ENCODE peak calls at places on chromosomes 6 and 20, in four cellular contexts. One of them, this sample, is unnamed.
A peak's percentile ranks its signal among the peaks of the same experiment; 100 is the strongest.

GRCh38 chr6:133894795-133895401 is 6.0 kb downstream of the TCF21 start:
- DNase-seq in pancreas: no peak
- DNase-seq in uterus: peak; percentile 56
- DNase-seq in HCT116: no peak
- DNase-seq in this sample: peak; percentile 33

GRCh38 chr6:127267742-127268588 is 1.3 kb downstream of the RNF146 start:
- DNase-seq in uterus: no peak
- DNase-seq in pancreas: no peak
- DNase-seq in HCT116: no peak
- DNase-seq in this sample: peak; percentile 5

GRCh38 chr20:24134284-24134683 is 145.7 kb upstream of the GGTLC1 start:
- DNase-seq in uterus: no peak
- DNase-seq in HCT116: no peak
- DNase-seq in pancreas: no peak
- DNase-seq in this sample: no peak

GRCh38 chr6:163416640-163417253 is 2.2 kb downstream of the QKI start:
- DNase-seq in uterus: peak; percentile 70
- DNase-seq in HCT116: peak; percentile 33
- DNase-seq in pancreas: peak; percentile 61
- DNase-seq in this sample: no peak

GRCh38 chr6:36769676-36770499 is 69.4 kb downstream of the CPNE5 start:
- DNase-seq in HCT116: no peak
- DNase-seq in pancreas: no peak
- DNase-seq in uterus: no peak
- DNase-seq in this sample: no peak

GRCh38 chr6:31619805-31620585 is 520 bp upstream of the PRRC2A start:
- DNase-seq in pancreas: peak; percentile 98
- DNase-seq in HCT116: peak; percentile 98
- DNase-seq in uterus: peak; percentile 99
- DNase-seq in this sample: peak; percentile 97

GRCh38 chr6:41798901-41799300 is 11.4 kb downstream of the TOMM6 start:
- DNase-seq in HCT116: no peak
- DNase-seq in uterus: no peak
- DNase-seq in pancreas: no peak
- DNase-seq in this sample: no peak

GRCh38 chr6:4338884-4339283 is 203.5 kb upstream of the ECI2 start:
- DNase-seq in uterus: no peak
- DNase-seq in HCT116: no peak
- DNase-seq in pancreas: no peak
- DNase-seq in this sample: no peak

GRCh38 chr6:146352163-146352562 is 191.5 kb upstream of the RAB32 start:
- DNase-seq in HCT116: no peak
- DNase-seq in pancreas: no peak
- DNase-seq in uterus: no peak
- DNase-seq in this sample: no peak

GRCh38 chr20:13158339-13158738 is 62.7 kb upstream of the ISM1 start:
- DNase-seq in HCT116: no peak
- DNase-seq in pancreas: no peak
- DNase-seq in uterus: peak; percentile 47
- DNase-seq in this sample: no peak

GRCh38 chr6:108165714-108166663 is at the start of gene NR2E1:
- DNase-seq in uterus: no peak
- DNase-seq in pancreas: no peak
- DNase-seq in HCT116: no peak
- DNase-seq in this sample: no peak

GRCh38 chr6:99330159-99330558 is 19.3 kb downstream of the FAXC start:
- DNase-seq in HCT116: peak; percentile 52
- DNase-seq in uterus: peak; percentile 30
- DNase-seq in pancreas: peak; percentile 27
- DNase-seq in this sample: peak; percentile 73

GRCh38 chr20:9306521-9306920 is 207.9 kb upstream of the LAMP5 start:
- DNase-seq in pancreas: no peak
- DNase-seq in uterus: no peak
- DNase-seq in HCT116: no peak
- DNase-seq in this sample: no peak

GRCh38 chr6:84762220-84762940 is 2.0 kb downstream of the TBX18 start:
- DNase-seq in uterus: no peak
- DNase-seq in pancreas: no peak
- DNase-seq in HCT116: no peak
- DNase-seq in this sample: no peak

DNA sequence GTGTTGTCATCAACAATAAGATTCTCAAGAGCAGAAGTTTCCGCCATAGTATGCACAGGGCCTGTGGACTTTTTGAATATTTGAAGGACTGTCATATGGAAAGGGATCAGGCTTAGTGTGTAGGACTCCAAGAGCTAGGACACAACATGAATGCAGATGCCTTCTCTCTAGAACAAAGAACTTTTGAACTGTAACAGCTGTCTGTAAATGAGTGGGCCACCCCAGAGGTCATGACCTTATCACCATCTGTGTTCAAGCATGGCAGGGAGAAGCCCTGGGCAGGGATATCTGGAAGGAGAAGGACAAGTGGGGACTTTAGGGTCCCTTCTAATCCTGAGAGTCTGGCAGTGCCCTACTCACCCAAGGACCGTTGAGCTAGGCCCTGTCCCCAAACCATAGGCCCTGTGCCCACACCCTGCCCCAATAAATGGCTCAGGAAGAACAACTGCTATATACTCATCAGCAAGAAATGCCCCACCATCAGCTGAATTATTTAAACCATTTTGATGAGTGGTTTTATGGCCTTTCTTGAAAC is 70.6 kb downstream of the MTHFD1L start:
- DNase-seq in uterus: no peak
- DNase-seq in HCT116: no peak
- DNase-seq in pancreas: no peak
- DNase-seq in this sample: no peak
- H3K9me3 ChIP-seq in uterus: no peaks in the 10 kb centered on the region
- H3K9me3 ChIP-seq in HCT116: no peaks in the 10 kb centered on the region
- H3K9me3 ChIP-seq in pancreas: no peaks in the 10 kb centered on the region
- H3K9me3 ChIP-seq in this sample: no peaks in the 10 kb centered on the region

GRCh38 chr6:39793528-39793927 is 1.4 kb downstream of the DAAM2 start:
- DNase-seq in HCT116: no peak
- DNase-seq in uterus: no peak
- DNase-seq in pancreas: no peak
- DNase-seq in this sample: no peak

GRCh38 chr6:39792501-39793450 is 600 bp downstream of the DAAM2 start:
- DNase-seq in uterus: peak; percentile 38
- DNase-seq in pancreas: no peak
- DNase-seq in HCT116: no peak
- DNase-seq in this sample: no peak

GRCh38 chr6:39791850-39792500 is at the start of gene DAAM2:
- DNase-seq in uterus: peak; percentile 68
- DNase-seq in HCT116: no peak
- DNase-seq in pancreas: peak; percentile 59
- DNase-seq in this sample: peak; percentile 44

GRCh38 chr6:39790772-39791171 is 1.4 kb upstream of the DAAM2 start:
- DNase-seq in pancreas: no peak
- DNase-seq in HCT116: no peak
- DNase-seq in uterus: no peak
- DNase-seq in this sample: no peak

GRCh38 chr6:39791311-39791710 is 865 bp upstream of the DAAM2 start:
- DNase-seq in pancreas: no peak
- DNase-seq in HCT116: no peak
- DNase-seq in uterus: no peak
- DNase-seq in this sample: no peak
- TF ChIP-seq CTCF in pancreas: no peak
- TF ChIP-seq CTCF in HCT116: no peak
- TF ChIP-seq CTCF in uterus: no peak
- TF ChIP-seq CTCF in this sample: no peak

GRCh38 chr6:19052219-19052618 is 665.1 kb downstream of the RNF144B start:
- DNase-seq in pancreas: no peak
- DNase-seq in uterus: no peak
- DNase-seq in HCT116: no peak
- DNase-seq in this sample: no peak
- H3K9me3 ChIP-seq in pancreas: no peaks in the 10 kb centered on the region
- H3K9me3 ChIP-seq in uterus: no peaks in the 10 kb centered on the region
- H3K9me3 ChIP-seq in HCT116: no peaks in the 10 kb centered on the region
- H3K9me3 ChIP-seq in this sample: no peaks in the 10 kb centered on the region

GRCh38 chr20:35947489-35947888 is 6.8 kb downstream of the SCAND1 start:
- DNase-seq in HCT116: peak; percentile 42
- DNase-seq in pancreas: no peak
- DNase-seq in uterus: no peak
- DNase-seq in this sample: no peak
- TF ChIP-seq CTCF in HCT116: peak; percentile 68
- TF ChIP-seq CTCF in pancreas: no peak
- TF ChIP-seq CTCF in uterus: no peak
- TF ChIP-seq CTCF in this sample: no peak

GRCh38 chr20:56094228-56094627 is 88.9 kb upstream of the CBLN4 start:
- DNase-seq in uterus: no peak
- DNase-seq in pancreas: no peak
- DNase-seq in HCT116: no peak
- DNase-seq in this sample: no peak

GRCh38 chr20:56088381-56088780 is 83.1 kb upstream of the CBLN4 start:
- DNase-seq in uterus: no peak
- DNase-seq in HCT116: no peak
- DNase-seq in pancreas: no peak
- DNase-seq in this sample: no peak

DNA sequence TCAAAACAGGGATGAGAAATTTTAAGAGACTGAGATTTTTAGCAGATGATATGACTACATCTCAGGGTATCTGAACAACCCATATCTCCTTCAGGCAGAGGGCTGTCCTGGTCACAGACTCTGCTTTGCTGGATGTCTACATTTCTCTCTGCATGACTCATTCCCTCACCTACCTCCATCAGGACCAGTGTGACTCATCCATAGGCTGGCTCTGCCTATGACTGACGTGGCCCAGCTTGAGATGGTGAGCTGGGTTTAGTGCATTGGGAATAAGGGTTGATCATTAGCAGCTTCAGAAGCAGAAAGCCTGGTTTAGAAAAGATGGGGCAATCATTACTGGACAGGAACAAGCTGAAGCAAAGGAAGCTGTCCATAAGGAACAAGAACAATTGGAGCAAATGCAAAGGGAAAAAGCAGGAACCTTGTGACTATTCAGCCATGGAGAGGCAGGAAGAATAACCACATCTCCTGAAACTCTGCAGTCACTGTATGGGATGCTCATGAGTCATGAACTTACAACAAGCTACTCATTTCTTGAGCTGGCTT is 86.4 kb upstream of the CBLN4 start:
- DNase-seq in HCT116: no peak
- DNase-seq in pancreas: no peak
- DNase-seq in uterus: no peak
- DNase-seq in this sample: no peak
- H3K9me3 ChIP-seq in HCT116: peaks cover 25% of the 10 kb centered on the region
- H3K9me3 ChIP-seq in pancreas: no peaks in the 10 kb centered on the region
- H3K9me3 ChIP-seq in uterus: no peaks in the 10 kb centered on the region
- H3K9me3 ChIP-seq in this sample: peaks cover 16% of the 10 kb centered on the region

DNA sequence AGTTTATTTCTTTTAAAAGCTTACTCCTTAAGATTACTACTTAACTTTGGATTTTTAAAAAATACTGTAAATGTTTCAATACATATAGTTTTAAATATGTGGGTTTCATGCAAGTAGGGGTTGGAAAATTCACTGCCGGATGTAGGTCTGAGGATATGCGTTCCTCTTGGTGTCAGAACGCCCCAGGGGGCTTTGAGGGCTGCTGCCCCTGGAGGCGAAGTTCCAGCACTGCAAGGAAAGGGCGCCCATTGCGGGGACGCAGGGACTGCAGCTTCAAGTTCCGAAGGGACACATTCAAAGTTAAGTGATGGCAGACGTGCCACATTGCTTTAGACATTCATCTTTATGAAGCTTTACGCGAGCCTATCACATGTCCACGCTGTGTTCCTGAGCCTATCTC is 152.9 kb downstream of the SOD2 start:
- DNase-seq in HCT116: peak; percentile 43
- DNase-seq in pancreas: no peak
- DNase-seq in uterus: no peak
- DNase-seq in this sample: no peak
- TF ChIP-seq CTCF in HCT116: peak; percentile 42
- TF ChIP-seq CTCF in pancreas: no peak
- TF ChIP-seq CTCF in uterus: no peak
- TF ChIP-seq CTCF in this sample: no peak

GRCh38 chr6:168636147-168636982 is 195.4 kb downstream of the SMOC2 start:
- DNase-seq in pancreas: no peak
- DNase-seq in uterus: no peak
- DNase-seq in HCT116: no peak
- DNase-seq in this sample: no peak

GRCh38 chr6:168640181-168640580 is 199.2 kb downstream of the SMOC2 start:
- DNase-seq in pancreas: no peak
- DNase-seq in HCT116: no peak
- DNase-seq in uterus: no peak
- DNase-seq in this sample: no peak

GRCh38 chr6:168638497-168639072 is 197.6 kb downstream of the SMOC2 start:
- DNase-seq in HCT116: no peak
- DNase-seq in uterus: no peak
- DNase-seq in pancreas: no peak
- DNase-seq in this sample: no peak

GRCh38 chr6:168640738-168641137 is 199.8 kb downstream of the SMOC2 start:
- DNase-seq in HCT116: no peak
- DNase-seq in pancreas: no peak
- DNase-seq in uterus: peak; percentile 57
- DNase-seq in this sample: no peak

DNA sequence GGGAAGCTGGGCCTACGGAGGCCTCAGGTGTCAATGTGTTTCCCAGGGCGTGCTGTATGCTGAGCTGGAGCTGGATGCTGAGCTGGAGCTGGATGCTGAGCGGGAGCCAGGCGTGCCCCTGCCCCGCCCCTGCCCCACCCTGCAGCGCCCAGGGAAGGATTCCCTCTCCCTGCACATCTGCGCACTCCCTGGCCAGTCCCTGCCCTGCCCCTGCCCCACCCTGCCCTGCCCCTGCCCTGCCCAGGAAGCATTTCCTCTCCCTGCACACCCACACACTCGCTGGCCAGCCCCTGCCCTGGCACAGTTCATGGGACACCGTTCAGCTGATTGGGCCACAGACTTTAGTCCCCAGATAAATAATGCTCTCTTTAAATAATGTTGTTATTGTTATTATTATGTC is 196.9 kb downstream of the SMOC2 start:
- DNase-seq in pancreas: no peak
- DNase-seq in HCT116: peak; percentile 15
- DNase-seq in uterus: no peak
- DNase-seq in this sample: peak; percentile 82
- H3K9me3 ChIP-seq in pancreas: no peaks in the 10 kb centered on the region
- H3K9me3 ChIP-seq in HCT116: no peaks in the 10 kb centered on the region
- H3K9me3 ChIP-seq in uterus: no peaks in the 10 kb centered on the region
- H3K9me3 ChIP-seq in this sample: no peaks in the 10 kb centered on the region